ENCODE peak calls at places on chromosomes 3 and 15, in eight cellular contexts. One of them, this sample, is unnamed.

GRCh38 chr3:53817211-53817610 is 29.0 kb downstream of the CHDH start:
- DNase-seq in endothelial cell of umbilical vein: no peak
- DNase-seq in cardiac muscle cell: no peak
- DNase-seq in transverse colon: no peak
- DNase-seq in tibial nerve: no peak
- DNase-seq in CD8-positive, alpha-beta memory T cell: no peak
- DNase-seq in colonic mucosa: no peak
- DNase-seq in kidney: peak
- DNase-seq in this sample: peak

GRCh38 chr3:40713306-40713705 is 188.5 kb downstream of the ZNF621 start:
- DNase-seq in transverse colon: no peak
- DNase-seq in kidney: no peak
- DNase-seq in cardiac muscle cell: no peak
- DNase-seq in colonic mucosa: no peak
- DNase-seq in tibial nerve: no peak
- DNase-seq in endothelial cell of umbilical vein: no peak
- DNase-seq in CD8-positive, alpha-beta memory T cell: no peak
- DNase-seq in this sample: no peak

GRCh38 chr3:126081618-126082333 is 2.1 kb downstream of the SLC41A3 start:
- DNase-seq in cardiac muscle cell: peak
- DNase-seq in transverse colon: no peak
- DNase-seq in CD8-positive, alpha-beta memory T cell: no peak
- DNase-seq in kidney: peak
- DNase-seq in endothelial cell of umbilical vein: no peak
- DNase-seq in tibial nerve: no peak
- DNase-seq in colonic mucosa: no peak
- DNase-seq in this sample: no peak

GRCh38 chr15:78059110-78059839 is 18.2 kb downstream of the TBC1D2B start:
- DNase-seq in colonic mucosa: no peak
- DNase-seq in kidney: no peak
- DNase-seq in tibial nerve: no peak
- DNase-seq in transverse colon: no peak
- DNase-seq in CD8-positive, alpha-beta memory T cell: no peak
- DNase-seq in endothelial cell of umbilical vein: peak
- DNase-seq in cardiac muscle cell: no peak
- DNase-seq in this sample: no peak

GRCh38 chr3:186273586-186273985 is 88.4 kb downstream of the DGKG start:
- DNase-seq in transverse colon: no peak
- DNase-seq in kidney: no peak
- DNase-seq in colonic mucosa: no peak
- DNase-seq in endothelial cell of umbilical vein: no peak
- DNase-seq in cardiac muscle cell: no peak
- DNase-seq in CD8-positive, alpha-beta memory T cell: no peak
- DNase-seq in tibial nerve: no peak
- DNase-seq in this sample: no peak

GRCh38 chr3:86748015-86748414 is 242.9 kb downstream of the VGLL3 start:
- DNase-seq in CD8-positive, alpha-beta memory T cell: no peak
- DNase-seq in colonic mucosa: no peak
- DNase-seq in kidney: no peak
- DNase-seq in endothelial cell of umbilical vein: no peak
- DNase-seq in transverse colon: no peak
- DNase-seq in tibial nerve: no peak
- DNase-seq in cardiac muscle cell: no peak
- DNase-seq in this sample: no peak

GRCh38 chr3:121483290-121483689 is 62.5 kb downstream of the POLQ start:
- DNase-seq in colonic mucosa: no peak
- DNase-seq in endothelial cell of umbilical vein: no peak
- DNase-seq in cardiac muscle cell: peak
- DNase-seq in CD8-positive, alpha-beta memory T cell: no peak
- DNase-seq in kidney: no peak
- DNase-seq in transverse colon: no peak
- DNase-seq in tibial nerve: no peak
- DNase-seq in this sample: no peak

GRCh38 chr3:48430359-48431101 is 644 bp upstream of the PLXNB1 start:
- DNase-seq in cardiac muscle cell: peak
- DNase-seq in colonic mucosa: no peak
- DNase-seq in tibial nerve: no peak
- DNase-seq in CD8-positive, alpha-beta memory T cell: no peak
- DNase-seq in endothelial cell of umbilical vein: no peak
- DNase-seq in kidney: no peak
- DNase-seq in transverse colon: peak
- DNase-seq in this sample: peak

GRCh38 chr3:170488802-170489201 is 70.1 kb downstream of the CLDN11 start:
- DNase-seq in cardiac muscle cell: peak
- DNase-seq in endothelial cell of umbilical vein: no peak
- DNase-seq in kidney: no peak
- DNase-seq in transverse colon: no peak
- DNase-seq in tibial nerve: peak
- DNase-seq in colonic mucosa: no peak
- DNase-seq in CD8-positive, alpha-beta memory T cell: no peak
- DNase-seq in this sample: no peak

GRCh38 chr3:127964053-127964452 is 49.0 kb downstream of the KBTBD12 start:
- DNase-seq in transverse colon: no peak
- DNase-seq in tibial nerve: no peak
- DNase-seq in kidney: no peak
- DNase-seq in CD8-positive, alpha-beta memory T cell: no peak
- DNase-seq in endothelial cell of umbilical vein: no peak
- DNase-seq in colonic mucosa: no peak
- DNase-seq in cardiac muscle cell: peak
- DNase-seq in this sample: no peak

GRCh38 chr15:58771621-58772235 is 626 bp downstream of the MINDY2 start:
- DNase-seq in CD8-positive, alpha-beta memory T cell: no peak
- DNase-seq in tibial nerve: peak
- DNase-seq in kidney: peak
- DNase-seq in transverse colon: peak
- DNase-seq in colonic mucosa: peak
- DNase-seq in endothelial cell of umbilical vein: no peak
- DNase-seq in cardiac muscle cell: no peak
- DNase-seq in this sample: peak

GRCh38 chr15:101795455-101795854 is 7.9 kb upstream of the OR4F6 start:
- DNase-seq in CD8-positive, alpha-beta memory T cell: no peak
- DNase-seq in kidney: no peak
- DNase-seq in transverse colon: no peak
- DNase-seq in endothelial cell of umbilical vein: peak
- DNase-seq in cardiac muscle cell: peak
- DNase-seq in tibial nerve: no peak
- DNase-seq in colonic mucosa: no peak
- DNase-seq in this sample: no peak

GRCh38 chr15:96553006-96553405 is 222.5 kb downstream of the NR2F2 start:
- DNase-seq in cardiac muscle cell: no peak
- DNase-seq in transverse colon: no peak
- DNase-seq in tibial nerve: no peak
- DNase-seq in colonic mucosa: no peak
- DNase-seq in kidney: no peak
- DNase-seq in CD8-positive, alpha-beta memory T cell: no peak
- DNase-seq in endothelial cell of umbilical vein: no peak
- DNase-seq in this sample: no peak

GRCh38 chr15:40075298-40076044 is 33.2 kb downstream of the BMF start:
- DNase-seq in cardiac muscle cell: no peak
- DNase-seq in tibial nerve: no peak
- DNase-seq in colonic mucosa: no peak
- DNase-seq in transverse colon: no peak
- DNase-seq in CD8-positive, alpha-beta memory T cell: no peak
- DNase-seq in endothelial cell of umbilical vein: peak
- DNase-seq in kidney: no peak
- DNase-seq in this sample: peak

GRCh38 chr3:47762233-47762632 is 19.5 kb downstream of the SMARCC1 start:
- DNase-seq in kidney: no peak
- DNase-seq in transverse colon: no peak
- DNase-seq in endothelial cell of umbilical vein: no peak
- DNase-seq in CD8-positive, alpha-beta memory T cell: no peak
- DNase-seq in cardiac muscle cell: peak
- DNase-seq in colonic mucosa: no peak
- DNase-seq in tibial nerve: no peak
- DNase-seq in this sample: no peak

GRCh38 chr3:180116658-180117057 is 79.9 kb upstream of the PEX5L start:
- DNase-seq in tibial nerve: no peak
- DNase-seq in cardiac muscle cell: no peak
- DNase-seq in transverse colon: no peak
- DNase-seq in endothelial cell of umbilical vein: no peak
- DNase-seq in colonic mucosa: no peak
- DNase-seq in CD8-positive, alpha-beta memory T cell: no peak
- DNase-seq in kidney: no peak
- DNase-seq in this sample: no peak

GRCh38 chr3:28586325-28586724 is 237.7 kb upstream of the AZI2 start:
- DNase-seq in kidney: no peak
- DNase-seq in colonic mucosa: no peak
- DNase-seq in transverse colon: no peak
- DNase-seq in endothelial cell of umbilical vein: no peak
- DNase-seq in cardiac muscle cell: no peak
- DNase-seq in CD8-positive, alpha-beta memory T cell: no peak
- DNase-seq in tibial nerve: no peak
- DNase-seq in this sample: no peak

GRCh38 chr15:90083419-90083818 is 18.8 kb downstream of the IDH2 start:
- DNase-seq in CD8-positive, alpha-beta memory T cell: no peak
- DNase-seq in colonic mucosa: no peak
- DNase-seq in transverse colon: no peak
- DNase-seq in kidney: no peak
- DNase-seq in endothelial cell of umbilical vein: no peak
- DNase-seq in cardiac muscle cell: no peak
- DNase-seq in tibial nerve: no peak
- DNase-seq in this sample: no peak

DNA sequence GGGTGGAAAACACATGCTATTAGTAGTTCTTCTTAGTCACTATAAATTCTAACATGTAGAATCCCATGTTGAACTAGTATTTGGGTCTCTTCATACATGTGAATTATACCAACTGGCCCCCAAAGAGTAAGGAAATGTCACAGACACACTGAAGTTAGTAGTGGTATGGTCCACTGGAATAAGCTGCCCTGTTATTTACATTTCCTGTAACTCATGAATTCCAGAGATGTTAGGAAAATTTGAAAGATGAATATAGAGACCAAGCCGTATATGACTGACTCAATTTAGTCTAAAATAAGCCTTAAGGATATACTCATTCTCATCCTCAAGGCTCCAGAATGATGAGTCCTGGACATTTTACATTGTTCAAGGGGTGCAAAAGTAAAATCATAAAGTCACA is 81.2 kb downstream of the FBXL22 start:
- DNase-seq in cardiac muscle cell: no peak
- DNase-seq in transverse colon: no peak
- DNase-seq in kidney: no peak
- DNase-seq in CD8-positive, alpha-beta memory T cell: no peak
- DNase-seq in colonic mucosa: no peak
- DNase-seq in tibial nerve: no peak
- DNase-seq in endothelial cell of umbilical vein: no peak
- DNase-seq in this sample: no peak
- H3K4me3 ChIP-seq in cardiac muscle cell: no peak
- H3K4me3 ChIP-seq in transverse colon: no peak
- H3K4me3 ChIP-seq in kidney: no peak
- H3K4me3 ChIP-seq in CD8-positive, alpha-beta memory T cell: no peak
- H3K4me3 ChIP-seq in colonic mucosa: no peak
- H3K4me3 ChIP-seq in tibial nerve: no peak
- H3K4me3 ChIP-seq in endothelial cell of umbilical vein: no peak
- H3K4me3 ChIP-seq in this sample: no peak

DNA sequence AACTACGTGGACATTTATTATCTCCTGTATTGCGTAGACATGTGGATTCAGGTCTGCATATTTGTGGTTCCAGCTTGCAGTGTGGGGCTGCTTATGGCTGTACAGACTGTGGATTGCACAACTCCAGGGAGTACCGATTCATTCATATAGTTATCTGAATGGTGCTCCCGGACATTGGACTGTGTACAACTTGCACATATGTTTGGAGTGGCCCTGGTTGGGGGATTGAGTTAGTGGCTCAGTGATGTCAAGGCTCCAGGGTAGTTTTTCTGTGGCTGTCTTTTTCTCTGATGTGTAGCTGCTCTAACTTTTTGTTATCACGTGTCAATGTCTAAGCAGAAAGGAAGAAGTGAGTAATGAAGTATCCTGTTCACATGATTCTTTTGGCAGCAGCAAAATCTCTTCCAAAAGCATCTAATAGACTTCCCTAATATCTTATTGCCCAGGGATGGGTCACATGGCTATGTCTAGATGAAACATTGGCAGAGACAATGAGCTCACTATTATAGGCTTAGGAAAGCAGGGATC is 15.8 kb downstream of the ST3GAL6 start:
- DNase-seq in kidney: no peak
- DNase-seq in cardiac muscle cell: peak
- DNase-seq in transverse colon: no peak
- DNase-seq in CD8-positive, alpha-beta memory T cell: no peak
- DNase-seq in colonic mucosa: no peak
- DNase-seq in tibial nerve: peak
- DNase-seq in endothelial cell of umbilical vein: peak
- DNase-seq in this sample: no peak
- H3K4me3 ChIP-seq in kidney: no peak
- H3K4me3 ChIP-seq in cardiac muscle cell: no peak
- H3K4me3 ChIP-seq in transverse colon: no peak
- H3K4me3 ChIP-seq in CD8-positive, alpha-beta memory T cell: no peak
- H3K4me3 ChIP-seq in colonic mucosa: no peak
- H3K4me3 ChIP-seq in tibial nerve: no peak
- H3K4me3 ChIP-seq in endothelial cell of umbilical vein: no peak
- H3K4me3 ChIP-seq in this sample: no peak

GRCh38 chr3:72261566-72262564 is 476.9 kb upstream of the PROK2 start:
- DNase-seq in tibial nerve: no peak
- DNase-seq in endothelial cell of umbilical vein: no peak
- DNase-seq in colonic mucosa: no peak
- DNase-seq in kidney: no peak
- DNase-seq in transverse colon: no peak
- DNase-seq in CD8-positive, alpha-beta memory T cell: no peak
- DNase-seq in cardiac muscle cell: no peak
- DNase-seq in this sample: no peak

GRCh38 chr3:72265250-72265649 is 480.3 kb upstream of the PROK2 start:
- DNase-seq in CD8-positive, alpha-beta memory T cell: no peak
- DNase-seq in tibial nerve: no peak
- DNase-seq in transverse colon: no peak
- DNase-seq in cardiac muscle cell: peak
- DNase-seq in endothelial cell of umbilical vein: no peak
- DNase-seq in colonic mucosa: no peak
- DNase-seq in kidney: no peak
- DNase-seq in this sample: no peak

GRCh38 chr3:72260590-72260914 is 475.6 kb upstream of the PROK2 start:
- DNase-seq in colonic mucosa: no peak
- DNase-seq in endothelial cell of umbilical vein: no peak
- DNase-seq in cardiac muscle cell: no peak
- DNase-seq in CD8-positive, alpha-beta memory T cell: no peak
- DNase-seq in kidney: no peak
- DNase-seq in tibial nerve: no peak
- DNase-seq in transverse colon: no peak
- DNase-seq in this sample: no peak

GRCh38 chr3:72263223-72264015 is 478.5 kb upstream of the PROK2 start:
- DNase-seq in transverse colon: no peak
- DNase-seq in colonic mucosa: no peak
- DNase-seq in cardiac muscle cell: no peak
- DNase-seq in kidney: no peak
- DNase-seq in CD8-positive, alpha-beta memory T cell: no peak
- DNase-seq in tibial nerve: no peak
- DNase-seq in endothelial cell of umbilical vein: no peak
- DNase-seq in this sample: no peak

GRCh38 chr3:72262707-72263106 is 477.8 kb upstream of the PROK2 start:
- DNase-seq in colonic mucosa: no peak
- DNase-seq in tibial nerve: no peak
- DNase-seq in transverse colon: no peak
- DNase-seq in cardiac muscle cell: no peak
- DNase-seq in endothelial cell of umbilical vein: no peak
- DNase-seq in kidney: no peak
- DNase-seq in CD8-positive, alpha-beta memory T cell: no peak
- DNase-seq in this sample: no peak
- H3K4me3 ChIP-seq in colonic mucosa: no peak
- H3K4me3 ChIP-seq in tibial nerve: no peak
- H3K4me3 ChIP-seq in transverse colon: no peak
- H3K4me3 ChIP-seq in cardiac muscle cell: no peak
- H3K4me3 ChIP-seq in endothelial cell of umbilical vein: no peak
- H3K4me3 ChIP-seq in kidney: no peak
- H3K4me3 ChIP-seq in CD8-positive, alpha-beta memory T cell: no peak
- H3K4me3 ChIP-seq in this sample: no peak

GRCh38 chr3:188000361-188000861 is 153.5 kb upstream of the LPP start:
- DNase-seq in tibial nerve: no peak
- DNase-seq in colonic mucosa: peak
- DNase-seq in CD8-positive, alpha-beta memory T cell: no peak
- DNase-seq in cardiac muscle cell: no peak
- DNase-seq in endothelial cell of umbilical vein: no peak
- DNase-seq in transverse colon: peak
- DNase-seq in kidney: no peak
- DNase-seq in this sample: no peak
- H3K4me3 ChIP-seq in tibial nerve: no peak
- H3K4me3 ChIP-seq in colonic mucosa: no peak
- H3K4me3 ChIP-seq in CD8-positive, alpha-beta memory T cell: no peak
- H3K4me3 ChIP-seq in cardiac muscle cell: no peak
- H3K4me3 ChIP-seq in endothelial cell of umbilical vein: no peak
- H3K4me3 ChIP-seq in transverse colon: no peak
- H3K4me3 ChIP-seq in kidney: no peak
- H3K4me3 ChIP-seq in this sample: no peak